ENCODE peak calls at places on chromosomes 12 and 14, in seven cellular contexts. C, U, S, N, Y, Q and H are unnamed samples.

GRCh38 chr14:54622189-54622958 is 55.4 kb downstream of the SAMD4A start:
- DNase-seq in S (peak), C (no peak), N (no peak), U (no peak), Y (no peak), Q (no peak), H (no peak)

GRCh38 chr14:72711936-72712335 is 182.0 kb downstream of the DPF3 start:
- DNase-seq in N (no peak), Q (no peak), U (no peak), C (no peak), S (no peak), Y (no peak), H (no peak)

GRCh38 chr12:57740656-57741412 is 2.3 kb upstream of the AGAP2 start:
- DNase-seq in N (peak), S (peak), C (no peak), U (no peak), Y (peak), Q (peak), H (peak)

GRCh38 chr12:56657416-56658379 is 11.9 kb upstream of the ATP5F1B start:
- DNase-seq in U (no peak), C (no peak), N (no peak), Q (no peak), Y (no peak), S (no peak), H (no peak)

GRCh38 chr14:97218713-97219355 is 421.7 kb downstream of the VRK1 start:
- DNase-seq in Y (no peak), Q (no peak), U (no peak), S (peak), C (no peak), N (no peak), H (no peak)

GRCh38 chr12:85626031-85626781 is 210.0 kb downstream of the RASSF9 start:
- DNase-seq in S (no peak), C (no peak), N (no peak), Y (no peak), Q (no peak), U (no peak), H (no peak)

GRCh38 chr12:51626629-51627028 is 35.6 kb downstream of the SCN8A start:
- DNase-seq in N (no peak), Y (no peak), S (no peak), C (no peak), U (no peak), Q (no peak), H (no peak)

GRCh38 chr12:55972045-55972843 is 1.6 kb upstream of the RAB5B start:
- DNase-seq in Q (peak), C (no peak), S (no peak), N (no peak), Y (no peak), U (no peak), H (no peak)

GRCh38 chr12:119016715-119017114 is 35.4 kb downstream of the SRRM4 start:
- DNase-seq in U (no peak), N (no peak), S (no peak), Y (no peak), C (no peak), Q (no peak), H (no peak)

GRCh38 chr12:123269395-123269892 is 2.2 kb downstream of the CDK2AP1 start:
- DNase-seq in Y (peak), U (no peak), S (peak), N (peak), Q (peak), C (peak), H (peak)

GRCh38 chr12:110102255-110102654 is 21.9 kb upstream of the IFT81 start:
- DNase-seq in U (peak), Q (peak), S (peak), N (no peak), C (no peak), Y (peak), H (peak)

GRCh38 chr12:46794593-46795190 is 31.1 kb downstream of the SLC38A4 start:
- DNase-seq in U (no peak), S (no peak), Y (no peak), Q (no peak), C (no peak), N (no peak), H (no peak)

GRCh38 chr12:27965411-27965810 is 7.1 kb downstream of the PTHLH start:
- DNase-seq in U (no peak), S (no peak), N (no peak), Y (no peak), C (no peak), Q (no peak), H (no peak)

GRCh38 chr12:38149395-38150073 is 167.0 kb upstream of the ALG10B start:
- DNase-seq in N (no peak), S (no peak), C (no peak), U (no peak), Y (no peak), Q (no peak), H (no peak)

GRCh38 chr12:111429760-111430417 is 24.2 kb downstream of the SH2B3 start:
- DNase-seq in U (no peak), N (no peak), C (no peak), Q (no peak), S (peak), Y (no peak), H (no peak)

GRCh38 chr12:96434107-96434506 is 33.9 kb upstream of the CDK17 start:
- DNase-seq in Y (peak), U (no peak), S (peak), Q (no peak), C (no peak), N (no peak), H (no peak)

GRCh38 chr14:57317248-57317833 is 48.6 kb downstream of the AP5M1 start:
- DNase-seq in C (peak), Q (peak), N (peak), S (peak), U (peak), Y (peak), H (peak)

GRCh38 chr12:120089105-120089504 is 27.4 kb downstream of the RAB35 start:
- DNase-seq in N (no peak), S (no peak), U (no peak), Q (no peak), C (no peak), Y (no peak), H (no peak)

GRCh38 chr12:132955094-132955932 is 793 bp downstream of the ZNF605 start:
- DNase-seq in U (no peak), Q (peak), S (no peak), N (peak), Y (peak), C (peak), H (peak)

GRCh38 chr14:105061428-105062047 is 3.7 kb downstream of the GPR132 start:
- DNase-seq in C (no peak), Q (no peak), Y (no peak), N (no peak), U (no peak), S (peak), H (no peak)

GRCh38 chr12:104219361-104219892 is 3.8 kb downstream of the TXNRD1 start:
- DNase-seq in C (peak), Q (peak), U (no peak), N (no peak), Y (no peak), S (no peak), H (no peak)

GRCh38 chr12:104506691-104507401 is 50.1 kb downstream of the CHST11 start:
- DNase-seq in N (no peak), C (no peak), Q (peak), S (no peak), Y (no peak), U (peak), H (no peak)

GRCh38 chr14:29738056-29738455 is 189.6 kb downstream of the PRKD1 start:
- DNase-seq in Q (no peak), S (no peak), C (no peak), U (no peak), Y (no peak), N (no peak), H (no peak)

GRCh38 chr14:61364243-61364642 is 42.9 kb downstream of the PRKCH start:
- DNase-seq in N (no peak), C (no peak), Q (no peak), U (no peak), Y (no peak), S (no peak), H (no peak)

GRCh38 chr12:101809208-101809607 is 21.6 kb downstream of the GNPTAB start:
- DNase-seq in Q (no peak), S (no peak), Y (no peak), U (no peak), C (no peak), N (no peak), H (no peak)

GRCh38 chr12:131063960-131064359 is 110.3 kb downstream of the ADGRD1 start:
- DNase-seq in U (no peak), Y (no peak), Q (no peak), S (no peak), C (no peak), N (no peak), H (no peak)

GRCh38 chr12:132284071-132284492 is 45.3 kb downstream of the GALNT9 start:
- DNase-seq in N (no peak), C (no peak), S (no peak), Y (peak), U (no peak), Q (peak), H (no peak)

GRCh38 chr14:73786632-73786941 is 65.0 kb upstream of the PTGR2 start:
- DNase-seq in Y (peak), Q (peak), N (no peak), C (peak), S (peak), U (no peak), H (no peak)

GRCh38 chr12:57735198-57735855 is 3.2 kb downstream of the AGAP2 start:
- DNase-seq in N (no peak), Q (no peak), Y (no peak), C (no peak), S (no peak), U (no peak), H (no peak)

GRCh38 chr12:123028475-123028874 is 48.0 kb downstream of the ARL6IP4 start:
- DNase-seq in C (no peak), U (no peak), Y (no peak), S (no peak), Q (no peak), N (no peak), H (no peak)

GRCh38 chr12:51449569-51450246 is 25.1 kb downstream of the SLC4A8 start:
- DNase-seq in Y (no peak), S (no peak), U (no peak), C (no peak), Q (no peak), N (no peak), H (no peak)